ENCODE peak calls at places on chromosome 20, in four cellular contexts. One of them, this sample, is unnamed.

GRCh38 chr20:38685853-38686473 is 38.3 kb upstream of the SLC32A1 start:
- DNase-seq in body of pancreas: peak; percentile 16
- DNase-seq in stomach: peak; percentile 28
- DNase-seq in spleen: no peak
- DNase-seq in this sample: no peak

GRCh38 chr20:44918761-44919160 is 8.9 kb downstream of the PABPC1L start:
- DNase-seq in body of pancreas: no peak
- DNase-seq in stomach: no peak
- DNase-seq in spleen: no peak
- DNase-seq in this sample: no peak

GRCh38 chr20:58222446-58222845 is 6.0 kb downstream of the ANKRD60 start:
- DNase-seq in stomach: no peak
- DNase-seq in spleen: no peak
- DNase-seq in body of pancreas: no peak
- DNase-seq in this sample: no peak

GRCh38 chr20:59153832-59154231 is 9.8 kb upstream of the ZNF831 start:
- DNase-seq in body of pancreas: no peak
- DNase-seq in spleen: no peak
- DNase-seq in stomach: no peak
- DNase-seq in this sample: no peak

GRCh38 chr20:21052241-21052640 is 53.9 kb downstream of the LINC00237 start:
- DNase-seq in spleen: no peak
- DNase-seq in body of pancreas: no peak
- DNase-seq in stomach: no peak
- DNase-seq in this sample: no peak

GRCh38 chr20:46010491-46011405 is 2.0 kb downstream of the MMP9 start:
- DNase-seq in body of pancreas: no peak
- DNase-seq in stomach: no peak
- DNase-seq in spleen: peak; percentile 90
- DNase-seq in this sample: no peak

GRCh38 chr20:33551778-33552177 is 61.9 kb downstream of the CBFA2T2 start:
- DNase-seq in body of pancreas: no peak
- DNase-seq in stomach: no peak
- DNase-seq in spleen: no peak
- DNase-seq in this sample: no peak

GRCh38 chr20:371755-372542 is 8.6 kb upstream of the TRIB3 start:
- DNase-seq in spleen: peak; percentile 82
- DNase-seq in body of pancreas: peak; percentile 85
- DNase-seq in stomach: peak; percentile 71
- DNase-seq in this sample: peak; percentile 86

GRCh38 chr20:10670521-10671220 is 3.1 kb downstream of the JAG1 start:
- DNase-seq in spleen: no peak
- DNase-seq in body of pancreas: no peak
- DNase-seq in stomach: no peak
- DNase-seq in this sample: no peak

GRCh38 chr20:57957397-57958049 is 247.7 kb upstream of the PMEPA1 start:
- DNase-seq in stomach: no peak
- DNase-seq in spleen: no peak
- DNase-seq in body of pancreas: no peak
- DNase-seq in this sample: no peak

GRCh38 chr20:19285424-19285823 is 73.0 kb downstream of the SLC24A3 start:
- DNase-seq in stomach: no peak
- DNase-seq in spleen: no peak
- DNase-seq in body of pancreas: no peak
- DNase-seq in this sample: no peak

GRCh38 chr20:8132632-8133587 is 844 bp downstream of the PLCB1 start:
- DNase-seq in stomach: peak; percentile 46
- DNase-seq in spleen: peak; percentile 84
- DNase-seq in body of pancreas: peak; percentile 66
- DNase-seq in this sample: peak; percentile 19

DNA sequence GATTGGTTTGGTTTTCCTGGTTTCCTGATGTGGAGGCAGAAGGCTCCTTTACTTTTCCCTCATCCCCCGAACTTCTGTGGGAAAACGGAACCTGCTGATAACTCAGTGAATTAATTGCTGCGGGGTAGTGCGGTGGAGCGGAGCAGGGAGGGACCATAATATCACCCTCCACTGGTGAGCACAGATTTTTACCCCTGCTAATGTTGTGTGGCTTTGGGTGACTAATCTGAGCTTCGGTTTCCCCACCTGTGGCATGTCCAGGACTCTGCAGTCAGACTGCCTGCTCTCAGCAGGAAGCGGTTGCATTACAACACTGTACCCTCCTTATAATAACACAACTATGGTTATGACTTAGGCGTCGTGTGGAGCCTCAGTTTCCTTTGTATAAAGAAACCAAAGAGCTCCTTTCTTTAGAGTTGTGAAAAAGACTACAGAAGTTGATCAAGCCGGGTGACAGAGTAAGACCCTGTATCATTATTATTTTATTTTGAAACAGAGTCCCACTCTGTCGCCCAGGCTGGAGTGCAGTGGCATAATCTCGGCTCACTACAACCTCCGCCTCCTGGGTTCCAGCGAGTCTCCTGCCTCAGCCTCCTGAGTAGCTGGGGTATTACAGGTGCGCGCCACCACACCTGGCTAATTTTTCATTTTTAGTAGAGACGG is 2.2 kb upstream of the ID1 start:
- DNase-seq in stomach: peak; percentile 49
- DNase-seq in body of pancreas: no peak
- DNase-seq in spleen: no peak
- DNase-seq in this sample: peak; percentile 58
- TF ChIP-seq POLR2A in stomach: no peak
- TF ChIP-seq POLR2A in body of pancreas: no peak
- TF ChIP-seq POLR2A in spleen: no peak
- TF ChIP-seq POLR2A in this sample: no peak

DNA sequence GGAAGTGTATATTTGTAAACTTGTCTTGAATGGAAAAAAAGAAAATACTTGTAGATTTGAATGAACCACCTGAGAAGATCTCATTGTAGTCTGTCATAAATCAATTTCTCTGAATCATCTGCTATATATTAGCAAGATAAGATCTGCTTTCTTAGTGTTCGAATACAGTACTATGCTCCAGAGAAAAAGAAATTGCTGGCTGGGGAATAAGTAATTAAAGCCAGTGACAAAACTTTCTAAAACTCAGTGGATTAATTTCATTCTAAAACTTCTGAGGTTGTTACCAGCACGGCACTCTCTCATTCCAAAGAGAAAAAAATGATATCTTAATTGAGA is 22.4 kb upstream of the MROH8 start:
- DNase-seq in stomach: no peak
- DNase-seq in body of pancreas: no peak
- DNase-seq in spleen: no peak
- DNase-seq in this sample: no peak
- H3K36me3 ChIP-seq in stomach: peaks cover 81% of the 10 kb centered on the region
- H3K36me3 ChIP-seq in body of pancreas: peaks cover 35% of the 10 kb centered on the region
- H3K36me3 ChIP-seq in spleen: peaks cover 100% of the 10 kb centered on the region
- H3K36me3 ChIP-seq in this sample: no peaks in the 10 kb centered on the region

DNA sequence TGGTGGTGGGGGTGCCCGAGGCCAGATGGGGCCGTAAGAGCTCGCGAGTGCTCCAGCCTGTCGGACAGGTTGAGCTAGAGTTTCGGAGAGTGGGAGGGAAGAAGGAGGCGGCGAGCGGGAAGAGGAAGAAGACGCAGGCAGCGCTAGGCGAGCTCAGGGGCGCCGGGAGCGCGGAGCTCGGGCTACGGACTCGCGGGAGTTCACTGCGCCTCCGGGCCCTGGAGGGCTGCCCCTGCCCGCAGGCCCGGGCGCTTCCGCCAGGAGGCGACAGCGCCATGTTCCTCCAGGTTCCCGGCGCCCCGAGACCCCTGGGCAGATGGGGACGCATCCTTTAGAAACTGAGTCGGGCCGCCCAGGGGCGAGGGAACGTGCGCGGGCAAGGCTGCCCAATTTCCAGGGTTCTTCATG is 984 bp downstream of the TFAP2C start:
- DNase-seq in stomach: peak; percentile 43
- DNase-seq in spleen: no peak
- DNase-seq in body of pancreas: peak; percentile 64
- DNase-seq in this sample: no peak
- TF ChIP-seq POLR2A in stomach: no peak
- TF ChIP-seq POLR2A in spleen: no peak
- TF ChIP-seq POLR2A in body of pancreas: no peak
- TF ChIP-seq POLR2A in this sample: no peak

GRCh38 chr20:17605131-17605660 is 35.3 kb downstream of the DSTN start:
- DNase-seq in body of pancreas: peak; percentile 81
- DNase-seq in stomach: peak; percentile 74
- DNase-seq in spleen: no peak
- DNase-seq in this sample: no peak
- H3K36me3 ChIP-seq in body of pancreas: peaks cover 2% of the 10 kb centered on the region
- H3K36me3 ChIP-seq in stomach: peaks cover 80% of the 10 kb centered on the region
- H3K36me3 ChIP-seq in spleen: peaks cover 86% of the 10 kb centered on the region
- H3K36me3 ChIP-seq in this sample: peaks cover 3% of the 10 kb centered on the region

GRCh38 chr20:47206962-47207641 is 149.4 kb downstream of the ZMYND8 start:
- DNase-seq in stomach: no peak
- DNase-seq in body of pancreas: no peak
- DNase-seq in spleen: peak; percentile 43
- DNase-seq in this sample: no peak
- TF ChIP-seq POLR2A in stomach: no peak
- TF ChIP-seq POLR2A in body of pancreas: no peak
- TF ChIP-seq POLR2A in spleen: no peak
- TF ChIP-seq POLR2A in this sample: no peak

DNA sequence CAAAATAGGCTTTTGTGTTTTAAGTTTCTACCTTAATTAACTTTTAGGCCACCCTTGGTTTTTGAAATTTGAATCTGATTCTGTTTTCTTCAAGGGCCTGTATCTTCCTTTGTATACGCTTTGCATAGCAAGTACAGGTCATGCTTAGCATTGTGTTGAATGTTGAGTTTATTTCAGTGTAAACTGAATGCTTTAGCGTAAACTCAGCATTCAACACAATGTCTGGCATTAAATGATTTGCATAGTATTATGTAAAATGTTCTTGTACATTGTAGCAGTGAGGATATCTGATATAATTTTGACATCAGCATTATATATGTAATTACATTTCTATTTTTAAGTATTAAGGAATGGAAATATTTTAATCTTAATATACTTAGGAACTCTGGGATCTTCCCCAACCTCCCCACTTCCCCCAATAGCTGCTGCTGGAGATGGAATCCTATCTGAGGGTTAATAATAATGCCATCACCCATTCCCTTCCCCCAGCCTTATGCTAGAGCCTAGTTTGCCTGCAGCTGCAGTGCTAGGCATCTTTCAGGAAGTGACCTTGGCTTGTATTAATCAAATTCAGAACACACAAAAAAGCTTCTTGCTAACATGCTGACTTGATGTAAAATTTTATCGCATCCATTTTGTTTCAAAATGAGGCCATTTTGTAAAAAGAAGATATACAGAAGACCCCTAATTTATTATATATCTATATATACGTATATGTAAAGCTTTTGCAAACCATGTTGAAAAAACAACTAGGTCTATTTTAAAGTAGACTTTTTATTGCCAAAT is 73.1 kb downstream of the NCOA3 start:
- DNase-seq in body of pancreas: peak; percentile 46
- DNase-seq in spleen: no peak
- DNase-seq in stomach: no peak
- DNase-seq in this sample: no peak
- H3K36me3 ChIP-seq in body of pancreas: no peaks in the 10 kb centered on the region
- H3K36me3 ChIP-seq in spleen: peaks cover 23% of the 10 kb centered on the region
- H3K36me3 ChIP-seq in stomach: peaks cover 14% of the 10 kb centered on the region
- H3K36me3 ChIP-seq in this sample: no peaks in the 10 kb centered on the region

DNA sequence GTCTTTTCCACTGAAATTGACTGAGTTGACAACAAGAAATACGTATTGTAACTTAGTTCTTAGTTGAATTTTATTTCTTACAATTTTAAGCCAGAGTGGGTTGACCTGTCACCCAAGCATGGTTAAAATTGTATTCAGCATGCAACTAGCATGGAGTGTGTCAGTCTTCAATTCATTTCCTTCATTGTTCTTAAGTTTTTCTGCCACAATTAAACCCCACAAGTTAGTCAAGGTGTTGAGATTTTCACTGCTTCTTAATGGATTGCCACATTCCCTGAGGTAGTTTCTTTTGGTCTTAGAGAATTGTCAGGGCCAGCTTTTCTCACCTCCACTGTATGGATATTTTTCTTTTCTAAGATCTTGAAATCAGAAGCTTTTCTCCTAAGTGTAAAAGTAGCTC is 2.1 kb downstream of the PTPN1 start:
- DNase-seq in body of pancreas: no peak
- DNase-seq in stomach: no peak
- DNase-seq in spleen: no peak
- DNase-seq in this sample: no peak
- TF ChIP-seq POLR2A in body of pancreas: no peak
- TF ChIP-seq POLR2A in stomach: no peak
- TF ChIP-seq POLR2A in spleen: no peak
- TF ChIP-seq POLR2A in this sample: no peak

GRCh38 chr20:41161886-41162285 is 24.5 kb downstream of the PLCG1 start:
- DNase-seq in stomach: no peak
- DNase-seq in spleen: no peak
- DNase-seq in body of pancreas: no peak
- DNase-seq in this sample: no peak

GRCh38 chr20:41163821-41164220 is 26.5 kb downstream of the PLCG1 start:
- DNase-seq in body of pancreas: no peak
- DNase-seq in stomach: no peak
- DNase-seq in spleen: peak; percentile 70
- DNase-seq in this sample: no peak

GRCh38 chr20:41165001-41165882 is 27.9 kb downstream of the PLCG1 start:
- DNase-seq in body of pancreas: no peak
- DNase-seq in stomach: no peak
- DNase-seq in spleen: peak; percentile 61
- DNase-seq in this sample: no peak

GRCh38 chr20:41160686-41161085 is 23.3 kb downstream of the PLCG1 start:
- DNase-seq in stomach: no peak
- DNase-seq in spleen: no peak
- DNase-seq in body of pancreas: no peak
- DNase-seq in this sample: no peak

GRCh38 chr20:41162396-41162795 is 25.1 kb downstream of the PLCG1 start:
- DNase-seq in stomach: no peak
- DNase-seq in body of pancreas: no peak
- DNase-seq in spleen: no peak
- DNase-seq in this sample: no peak
- H3K36me3 ChIP-seq in stomach: peaks cover 79% of the 10 kb centered on the region
- H3K36me3 ChIP-seq in body of pancreas: peaks cover 21% of the 10 kb centered on the region
- H3K36me3 ChIP-seq in spleen: peaks cover 82% of the 10 kb centered on the region
- H3K36me3 ChIP-seq in this sample: no peaks in the 10 kb centered on the region

This sample was measured in gastrocnemius medialis.